ENCODE peak calls at places on chromosomes 5 and 9, in seven cellular contexts. R is H54; A is BJ; O is GM03348; B is gastrocnemius medialis; G is CD4-positive, alpha-beta T cell; W is NCI-H345. N is an unnamed sample.

GRCh38 chr5:92662741-92663140 is 918.3 kb downstream of the NR2F1-AS1 start:
- DNase-seq in W (no peak), R (no peak), A (no peak), G (no peak), O (no peak), B (no peak), N (no peak)

GRCh38 chr9:98728500-98728899 is 19.8 kb upstream of the GABBR2 start:
- DNase-seq in W (no peak), O (no peak), B (no peak), R (no peak), G (no peak), A (no peak), N (no peak)

GRCh38 chr9:84463272-84463671 is 122.7 kb upstream of the SLC28A3 start:
- DNase-seq in G (no peak), B (no peak), O (no peak), R (no peak), A (no peak), W (no peak), N (no peak)

GRCh38 chr5:119370521-119370920 is 14.7 kb downstream of the TNFAIP8 start:
- DNase-seq in A (no peak), B (no peak), W (no peak), O (peak; percentile 57), G (no peak), R (no peak), N (no peak)

GRCh38 chr9:134491436-134491835 is 150.2 kb upstream of the COL5A1 start:
- DNase-seq in W (no peak), G (no peak), O (no peak), B (no peak), R (no peak), A (no peak), N (no peak)

GRCh38 chr9:133680250-133680975 is 44.2 kb downstream of the DBH start:
- DNase-seq in W (no peak), B (no peak), G (no peak), A (no peak), R (no peak), O (no peak), N (no peak)

GRCh38 chr5:177366528-177367322 is 9.0 kb downstream of the RGS14 start:
- DNase-seq in R (no peak), A (peak; percentile 34), B (peak; percentile 85), W (peak; percentile 42), O (peak; percentile 96), G (no peak), N (no peak)

GRCh38 chr9:126704157-126704941 is 90.6 kb downstream of the LMX1B start:
- DNase-seq in B (no peak), R (peak; percentile 99), A (no peak), O (peak; percentile 76), W (no peak), G (no peak), N (no peak)

GRCh38 chr5:43006411-43007202 is 33.5 kb downstream of the ANXA2R start:
- DNase-seq in G (no peak), A (no peak), O (no peak), W (no peak), B (no peak), R (no peak), N (no peak)

GRCh38 chr5:105168806-105169205 is 1606.2 kb upstream of the NUDT12 start:
- DNase-seq in O (no peak), A (no peak), G (no peak), B (no peak), R (no peak), W (no peak), N (no peak)

GRCh38 chr5:94240616-94241287 is 377.7 kb downstream of the KIAA0825 start:
- DNase-seq in O (peak; percentile 40), R (no peak), B (peak; percentile 10), G (no peak), A (peak; percentile 72), W (no peak), N (no peak)

GRCh38 chr5:171261361-171261760 is 47.7 kb upstream of the TLX3 start:
- DNase-seq in R (no peak), A (no peak), G (no peak), W (no peak), O (no peak), B (no peak), N (no peak)

GRCh38 chr9:71909887-71910601 is 949 bp downstream of the ABHD17B start:
- DNase-seq in W (peak; percentile 56), O (peak; percentile 60), G (peak; percentile 17), A (no peak), R (peak; percentile 33), B (peak; percentile 35), N (no peak)

GRCh38 chr5:170378740-170379139 is 10.4 kb downstream of the KCNMB1 start:
- DNase-seq in G (no peak), O (no peak), W (no peak), B (no peak), A (no peak), R (no peak), N (no peak)

GRCh38 chr5:14405267-14405666 is 176.3 kb upstream of the OTULINL start:
- DNase-seq in O (no peak), G (no peak), B (no peak), A (no peak), W (no peak), R (no peak), N (no peak)

GRCh38 chr9:86020731-86021130 is 78.6 kb downstream of the GOLM1 start:
- DNase-seq in O (no peak), G (no peak), B (no peak), R (no peak), A (no peak), W (no peak), N (no peak)

GRCh38 chr9:101027246-101027645 is 1.3 kb upstream of the PLPPR1 start:
- DNase-seq in A (no peak), W (peak; percentile 14), R (no peak), B (no peak), G (no peak), O (no peak), N (no peak)

GRCh38 chr5:158164648-158165047 is 305.7 kb upstream of the CLINT1 start:
- DNase-seq in R (no peak), A (no peak), G (no peak), O (no peak), B (no peak), W (no peak), N (no peak)

GRCh38 chr9:18396102-18396728 is 77.7 kb upstream of the ADAMTSL1 start:
- DNase-seq in B (no peak), G (no peak), A (no peak), W (peak; percentile 54), R (no peak), O (no peak), N (no peak)